ENCODE peak calls at places on chromosomes 13 and 19, in six cellular contexts. One of them, this sample, is unnamed.

GRCh38 chr13:44300895-44301638 is 72.6 kb upstream of the SERP2 start:
- DNase-seq in A549: peak
- DNase-seq in iris pigment epithelial cell: peak
- DNase-seq in EL: peak
- DNase-seq in ACHN: peak
- DNase-seq in osteocyte: no peak
- DNase-seq in this sample: peak

GRCh38 chr19:15372470-15372869 is 7.1 kb downstream of the AKAP8 start:
- DNase-seq in osteocyte: no peak
- DNase-seq in ACHN: no peak
- DNase-seq in iris pigment epithelial cell: no peak
- DNase-seq in EL: no peak
- DNase-seq in A549: no peak
- DNase-seq in this sample: no peak

GRCh38 chr13:23915308-23915707 is 18.0 kb upstream of the C1QTNF9B start:
- DNase-seq in EL: no peak
- DNase-seq in iris pigment epithelial cell: no peak
- DNase-seq in A549: no peak
- DNase-seq in ACHN: no peak
- DNase-seq in osteocyte: no peak
- DNase-seq in this sample: no peak

GRCh38 chr13:26133286-26133685 is 81.5 kb upstream of the SHISA2 start:
- DNase-seq in A549: no peak
- DNase-seq in ACHN: no peak
- DNase-seq in iris pigment epithelial cell: no peak
- DNase-seq in osteocyte: no peak
- DNase-seq in EL: no peak
- DNase-seq in this sample: no peak

GRCh38 chr19:51771369-51771768 is 10.4 kb downstream of the FPR2 start:
- DNase-seq in iris pigment epithelial cell: peak
- DNase-seq in osteocyte: no peak
- DNase-seq in ACHN: no peak
- DNase-seq in EL: no peak
- DNase-seq in A549: no peak
- DNase-seq in this sample: no peak

GRCh38 chr19:13260883-13261653 is 110.9 kb downstream of the IER2 start:
- DNase-seq in A549: peak
- DNase-seq in EL: peak
- DNase-seq in ACHN: peak
- DNase-seq in osteocyte: no peak
- DNase-seq in iris pigment epithelial cell: peak
- DNase-seq in this sample: no peak

GRCh38 chr13:26585136-26585535 is 27.7 kb downstream of the WASF3 start:
- DNase-seq in A549: no peak
- DNase-seq in iris pigment epithelial cell: peak
- DNase-seq in ACHN: no peak
- DNase-seq in EL: no peak
- DNase-seq in osteocyte: no peak
- DNase-seq in this sample: no peak

GRCh38 chr19:39160523-39160861 is 34.9 kb downstream of the PAK4 start:
- DNase-seq in osteocyte: no peak
- DNase-seq in iris pigment epithelial cell: peak
- DNase-seq in ACHN: no peak
- DNase-seq in A549: no peak
- DNase-seq in EL: no peak
- DNase-seq in this sample: no peak

GRCh38 chr19:45528149-45528743 is 21.0 kb downstream of the VASP start:
- DNase-seq in osteocyte: no peak
- DNase-seq in A549: peak
- DNase-seq in ACHN: peak
- DNase-seq in EL: no peak
- DNase-seq in iris pigment epithelial cell: peak
- DNase-seq in this sample: no peak

GRCh38 chr19:10430505-10431253 is 10.3 kb downstream of the PDE4A start:
- DNase-seq in osteocyte: no peak
- DNase-seq in ACHN: peak
- DNase-seq in A549: no peak
- DNase-seq in EL: no peak
- DNase-seq in iris pigment epithelial cell: no peak
- DNase-seq in this sample: no peak

GRCh38 chr19:41299755-41300089 is 10.2 kb upstream of the CCDC97 start:
- DNase-seq in iris pigment epithelial cell: peak
- DNase-seq in EL: peak
- DNase-seq in osteocyte: no peak
- DNase-seq in A549: no peak
- DNase-seq in ACHN: no peak
- DNase-seq in this sample: no peak

GRCh38 chr13:110012102-110012739 is 225.8 kb upstream of the IRS2 start:
- DNase-seq in iris pigment epithelial cell: peak
- DNase-seq in osteocyte: no peak
- DNase-seq in EL: peak
- DNase-seq in A549: peak
- DNase-seq in ACHN: peak
- DNase-seq in this sample: no peak

GRCh38 chr19:43555185-43555770 is 20.0 kb downstream of the XRCC1 start:
- DNase-seq in osteocyte: peak
- DNase-seq in iris pigment epithelial cell: peak
- DNase-seq in ACHN: peak
- DNase-seq in A549: peak
- DNase-seq in EL: peak
- DNase-seq in this sample: no peak

GRCh38 chr19:18999016-18999758 is 34.1 kb downstream of the SUGP2 start:
- DNase-seq in iris pigment epithelial cell: peak
- DNase-seq in A549: no peak
- DNase-seq in ACHN: no peak
- DNase-seq in EL: peak
- DNase-seq in osteocyte: no peak
- DNase-seq in this sample: no peak

GRCh38 chr13:44352671-44353070 is 21.0 kb upstream of the SERP2 start:
- DNase-seq in EL: no peak
- DNase-seq in osteocyte: no peak
- DNase-seq in ACHN: no peak
- DNase-seq in A549: no peak
- DNase-seq in iris pigment epithelial cell: no peak
- DNase-seq in this sample: no peak

GRCh38 chr13:42895781-42896180 is 96.3 kb downstream of the EPSTI1 start:
- DNase-seq in ACHN: no peak
- DNase-seq in A549: no peak
- DNase-seq in iris pigment epithelial cell: no peak
- DNase-seq in osteocyte: no peak
- DNase-seq in EL: no peak
- DNase-seq in this sample: no peak

GRCh38 chr19:3961007-3961406 is 9.9 kb downstream of the DAPK3 start:
- DNase-seq in osteocyte: no peak
- DNase-seq in A549: no peak
- DNase-seq in iris pigment epithelial cell: no peak
- DNase-seq in ACHN: no peak
- DNase-seq in EL: no peak
- DNase-seq in this sample: no peak

GRCh38 chr13:103275079-103275478 is 208.9 kb upstream of the SLC10A2 start:
- DNase-seq in iris pigment epithelial cell: no peak
- DNase-seq in A549: no peak
- DNase-seq in ACHN: no peak
- DNase-seq in EL: no peak
- DNase-seq in osteocyte: no peak
- DNase-seq in this sample: no peak

GRCh38 chr13:32316476-32316875 is 1.2 kb downstream of the BRCA2 start:
- DNase-seq in A549: no peak
- DNase-seq in ACHN: no peak
- DNase-seq in iris pigment epithelial cell: no peak
- DNase-seq in EL: peak
- DNase-seq in osteocyte: no peak
- DNase-seq in this sample: no peak

GRCh38 chr19:336067-336614 is 8.5 kb downstream of the MIER2 start:
- DNase-seq in osteocyte: no peak
- DNase-seq in iris pigment epithelial cell: no peak
- DNase-seq in ACHN: no peak
- DNase-seq in EL: no peak
- DNase-seq in A549: no peak
- DNase-seq in this sample: no peak

GRCh38 chr13:109818891-109819290 is 32.5 kb upstream of the IRS2 start:
- DNase-seq in ACHN: no peak
- DNase-seq in A549: no peak
- DNase-seq in iris pigment epithelial cell: no peak
- DNase-seq in osteocyte: no peak
- DNase-seq in EL: peak
- DNase-seq in this sample: no peak

GRCh38 chr19:15249912-15250634 is 17.8 kb upstream of the EPHX3 start:
- DNase-seq in osteocyte: peak
- DNase-seq in ACHN: no peak
- DNase-seq in A549: peak
- DNase-seq in EL: peak
- DNase-seq in iris pigment epithelial cell: peak
- DNase-seq in this sample: no peak

GRCh38 chr13:42405665-42406390 is 133.9 kb downstream of the AKAP11 start:
- DNase-seq in A549: no peak
- DNase-seq in osteocyte: no peak
- DNase-seq in EL: peak
- DNase-seq in ACHN: peak
- DNase-seq in iris pigment epithelial cell: peak
- DNase-seq in this sample: no peak

GRCh38 chr13:92657565-92657964 is 569.0 kb upstream of the GPC6 start:
- DNase-seq in iris pigment epithelial cell: peak
- DNase-seq in ACHN: no peak
- DNase-seq in EL: no peak
- DNase-seq in osteocyte: no peak
- DNase-seq in A549: no peak
- DNase-seq in this sample: no peak

GRCh38 chr13:113611996-113612395 is 27.4 kb downstream of the TFDP1 start:
- DNase-seq in EL: no peak
- DNase-seq in ACHN: no peak
- DNase-seq in iris pigment epithelial cell: no peak
- DNase-seq in osteocyte: no peak
- DNase-seq in A549: no peak
- DNase-seq in this sample: no peak

GRCh38 chr19:39542198-39542597 is 2.2 kb upstream of the EID2 start:
- DNase-seq in EL: no peak
- DNase-seq in A549: no peak
- DNase-seq in iris pigment epithelial cell: no peak
- DNase-seq in osteocyte: peak
- DNase-seq in ACHN: no peak
- DNase-seq in this sample: no peak

GRCh38 chr19:4369888-4370260 is 26.5 kb downstream of the MPND start:
- DNase-seq in iris pigment epithelial cell: no peak
- DNase-seq in A549: no peak
- DNase-seq in EL: no peak
- DNase-seq in osteocyte: no peak
- DNase-seq in ACHN: no peak
- DNase-seq in this sample: no peak

GRCh38 chr13:63433546-63434150 is 2018.0 kb upstream of the PCDH20 start:
- DNase-seq in A549: peak
- DNase-seq in osteocyte: no peak
- DNase-seq in iris pigment epithelial cell: peak
- DNase-seq in ACHN: no peak
- DNase-seq in EL: peak
- DNase-seq in this sample: no peak